ENCODE peak calls at places on chromosomes 13 and 19, in six cellular contexts. V is A549, T is GM12878, K is HCT116, W is H1, I is K562. J is an unnamed sample.
A peak's percentile ranks its signal among the peaks of the same experiment; 100 is the strongest.

GRCh38 chr19:49362048-49362925 is at the start of gene TEAD2:
- DNase-seq in V (peak; percentile 86), W (no peak), I (peak; percentile 83), T (no peak), K (no peak), J (no peak)

GRCh38 chr19:3450796-3451411 is 29.4 kb downstream of the SMIM24 start:
- DNase-seq in V (peak; percentile 67), K (no peak), I (no peak), T (no peak), W (no peak), J (peak; percentile 44)

GRCh38 chr13:114122591-114123211 is 9.7 kb downstream of the RASA3 start:
- DNase-seq in T (no peak), K (no peak), W (no peak), V (no peak), I (no peak), J (no peak)

GRCh38 chr19:35977446-35978222 is 17.4 kb upstream of the SDHAF1 start:
- DNase-seq in W (no peak), I (peak; percentile 71), K (peak; percentile 45), T (no peak), V (peak; percentile 66), J (peak; percentile 65)

GRCh38 chr13:32256243-32256642 is 58.9 kb downstream of the ZAR1L start:
- DNase-seq in K (no peak), I (no peak), T (no peak), V (no peak), W (no peak), J (no peak)

GRCh38 chr19:18506545-18506944 is 15.3 kb downstream of the ELL start:
- DNase-seq in V (no peak), T (no peak), K (no peak), I (no peak), W (no peak), J (no peak)

GRCh38 chr13:107427531-107427930 is 787.8 kb downstream of the LIG4 start:
- DNase-seq in W (no peak), K (no peak), I (no peak), T (no peak), V (no peak), J (no peak)

GRCh38 chr13:101640797-101641400 is 188.4 kb downstream of the ITGBL1 start:
- DNase-seq in K (no peak), T (no peak), V (no peak), W (no peak), I (no peak), J (no peak)

GRCh38 chr19:48102870-48103751 is 7.5 kb downstream of the PLA2G4C start:
- DNase-seq in W (no peak), K (peak; percentile 75), I (peak; percentile 82), V (peak; percentile 85), T (no peak), J (peak; percentile 82)

GRCh38 chr19:45499196-45500180 is 1.2 kb downstream of the PPM1N start:
- DNase-seq in V (no peak), W (peak; percentile 97), K (no peak), I (peak; percentile 70), T (no peak), J (peak; percentile 28)

GRCh38 chr19:28264556-28264955 is 948.4 kb downstream of the UQCRFS1 start:
- DNase-seq in K (no peak), V (no peak), W (no peak), T (no peak), I (no peak), J (no peak)

GRCh38 chr19:37778613-37779138 is 710 bp downstream of the ZNF573 start:
- DNase-seq in W (no peak), V (peak; percentile 40), I (no peak), T (no peak), K (no peak), J (peak; percentile 56)

GRCh38 chr19:54478677-54479266 is 5.7 kb upstream of the CDC42EP5 start:
- DNase-seq in K (peak; percentile 53), T (no peak), I (peak; percentile 44), W (no peak), V (no peak), J (peak; percentile 53)

GRCh38 chr13:99311748-99312492 is 4.7 kb upstream of the GPR183 start:
- DNase-seq in V (no peak), T (no peak), K (no peak), W (no peak), I (no peak), J (peak; percentile 34)

GRCh38 chr19:53903055-53903680 is 5.9 kb upstream of the CACNG7 start:
- DNase-seq in T (no peak), K (no peak), W (no peak), V (no peak), I (peak; percentile 54), J (peak; percentile 44)

GRCh38 chr19:7885818-7886217 is 2.5 kb upstream of the LRRC8E start:
- DNase-seq in I (no peak), V (no peak), K (no peak), T (no peak), W (no peak), J (no peak)

GRCh38 chr13:93224545-93224944 is 2.1 kb upstream of the GPC6 start:
- DNase-seq in T (no peak), I (no peak), W (no peak), K (no peak), V (no peak), J (no peak)

GRCh38 chr19:45613926-45614725 is 12.1 kb upstream of the GPR4 start:
- DNase-seq in K (peak; percentile 84), I (no peak), T (peak; percentile 73), W (no peak), V (peak; percentile 99), J (peak; percentile 88)

GRCh38 chr13:76231522-76232167 is 595.5 kb downstream of the LMO7 start:
- DNase-seq in I (no peak), W (no peak), V (no peak), K (no peak), T (no peak), J (no peak)

GRCh38 chr19:53055117-53055516 is 10.6 kb downstream of the ERVV-2 start:
- DNase-seq in V (no peak), I (no peak), W (no peak), T (no peak), K (no peak), J (no peak)

GRCh38 chr13:33401238-33401637 is 115.7 kb upstream of the STARD13 start:
- DNase-seq in V (no peak), W (no peak), T (no peak), K (no peak), I (no peak), J (no peak)

GRCh38 chr13:34941835-34942731 is at the start of gene NBEA:
- DNase-seq in W (peak; percentile 43), K (peak; percentile 46), T (peak; percentile 16), V (peak; percentile 39), I (peak; percentile 43), J (peak; percentile 7)
- TF ChIP-seq CTCF in W (no peak), K (no peak), T (no peak), V (no peak), I (no peak), J (no peak)

GRCh38 chr13:29704648-29705047 is 109.2 kb upstream of the SLC7A1 start:
- DNase-seq in W (no peak), I (no peak), V (no peak), K (no peak), T (no peak), J (no peak)
- TF ChIP-seq MAX in W (no peak), I (no peak), V (no peak), K (no peak), T (no peak), J (no peak)

GRCh38 chr19:1856345-1856697 is 7.1 kb downstream of the KLF16 start:
- DNase-seq in V (no peak), K (no peak), W (no peak), I (no peak), T (no peak), J (peak; percentile 64)

GRCh38 chr19:1855828-1856255 is 7.5 kb downstream of the KLF16 start:
- DNase-seq in T (no peak), K (no peak), V (no peak), W (no peak), I (no peak), J (peak; percentile 62)

GRCh38 chr19:1854032-1854541 is 5.8 kb upstream of the REXO1 start:
- DNase-seq in K (no peak), V (no peak), W (no peak), T (no peak), I (no peak), J (no peak)

GRCh38 chr19:1854542-1855039 is 6.3 kb upstream of the REXO1 start:
- DNase-seq in T (no peak), I (no peak), V (no peak), W (no peak), K (no peak), J (no peak)

DNA sequence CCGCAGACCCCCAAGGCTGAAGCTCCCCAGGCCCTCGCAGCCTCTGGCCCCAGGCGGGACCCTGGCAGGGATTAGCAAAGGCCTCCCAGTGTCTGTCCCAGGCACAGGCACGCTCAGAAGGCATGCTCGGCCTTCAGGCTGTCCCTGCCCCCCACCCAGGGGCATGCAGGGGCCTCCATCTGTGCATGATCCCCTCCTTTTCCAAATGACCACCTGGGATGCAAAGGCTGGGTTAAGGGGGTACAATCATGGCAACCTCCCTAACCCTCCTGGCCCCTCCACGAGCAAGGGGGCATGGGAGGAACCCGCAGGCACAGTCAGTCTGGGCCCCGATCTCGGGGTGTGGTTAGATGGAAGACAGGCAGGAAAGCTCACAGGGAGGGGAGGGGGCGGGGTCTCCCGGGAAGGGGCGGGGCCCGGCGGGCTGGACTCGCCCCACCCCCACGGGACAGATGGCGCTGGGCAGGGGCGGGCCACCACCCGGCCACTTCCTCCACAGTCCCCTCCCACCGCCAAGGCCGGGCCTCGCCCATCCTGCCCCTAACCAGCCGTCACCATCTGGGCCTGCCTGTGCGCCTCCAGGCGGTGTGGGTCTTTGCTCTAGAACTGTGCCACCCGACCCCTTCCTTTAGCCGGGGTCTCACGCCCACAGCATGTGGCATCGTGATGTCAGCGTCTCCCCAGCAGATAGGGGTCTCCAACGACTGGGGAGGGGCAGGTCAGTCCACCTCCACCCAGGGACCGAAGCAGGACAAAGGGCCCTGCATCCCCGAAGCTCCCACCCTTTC is 7.0 kb upstream of the REXO1 start:
- DNase-seq in W (peak; percentile 71), T (peak; percentile 59), K (peak; percentile 64), I (peak; percentile 89), V (peak; percentile 70), J (peak; percentile 92)
- TF ChIP-seq POLR2A in W (no peak), T (peak; percentile 76), K (no peak), I (peak; percentile 71), V (no peak), J (peak; percentile 67)

DNA sequence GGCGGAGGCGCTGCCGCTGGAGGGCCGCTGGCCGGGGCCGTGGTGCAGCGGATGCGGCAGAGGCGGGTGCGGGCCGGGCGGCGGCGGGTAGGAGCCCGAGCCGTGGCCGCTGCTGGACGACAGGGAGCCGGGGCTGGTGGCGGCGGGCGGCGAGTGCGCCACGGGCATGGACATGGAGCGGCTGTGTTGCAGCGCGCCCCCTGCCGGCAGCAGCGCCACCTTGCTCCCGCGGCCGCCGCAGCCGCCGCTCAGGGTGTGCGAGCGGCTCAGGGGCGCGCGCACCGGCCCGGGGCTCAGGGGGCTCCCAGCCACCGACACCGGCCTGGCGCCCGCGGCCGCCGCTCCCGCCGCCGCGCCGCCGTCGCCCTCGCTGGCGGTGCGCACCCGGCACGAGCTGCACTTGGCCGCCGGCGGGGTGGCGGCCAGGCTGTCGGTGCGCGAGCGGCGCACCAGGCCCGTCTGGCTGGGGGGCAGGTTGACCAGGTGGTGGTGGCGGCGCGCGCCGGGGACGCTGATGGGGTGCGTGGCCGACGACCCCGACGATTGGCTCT is 1.7 kb downstream of the IRS2 start:
- DNase-seq in K (no peak), W (no peak), V (no peak), T (no peak), I (no peak), J (peak; percentile 92)
- TF ChIP-seq CTCF in K (peak; percentile 14), W (no peak), V (peak; percentile 64), T (no peak), I (no peak), J (peak; percentile 37)

J was measured in NB4.